ENCODE peak calls at places on chromosomes 11 and 22, in four cellular contexts. F is BJ, P is spleen, V is body of pancreas. C is an unnamed sample.

GRCh38 chr11:32094931-32095330 is 4.1 kb downstream of the RCN1 start:
- DNase-seq in F (no peak), P (no peak), V (no peak), C (no peak)

GRCh38 chr11:60950024-60950423 is 2.0 kb downstream of the SLC15A3 start:
- DNase-seq in F (no peak), P (peak), V (no peak), C (no peak)

GRCh38 chr22:37454857-37455686 is 27.8 kb upstream of the ELFN2 start:
- DNase-seq in F (peak), P (no peak), V (peak), C (peak)

GRCh38 chr11:119991669-119992068 is 146.2 kb downstream of the TRIM29 start:
- DNase-seq in F (no peak), P (peak), V (no peak), C (no peak)

GRCh38 chr22:19766506-19767426 is 6.2 kb downstream of the TBX1 start:
- DNase-seq in F (no peak), P (peak), V (peak), C (no peak)

GRCh38 chr11:69241844-69242582 is 51.9 kb upstream of the MYEOV start:
- DNase-seq in F (no peak), P (no peak), V (no peak), C (no peak)

GRCh38 chr11:1909524-1909923 is 10.0 kb upstream of the TNNT3 start:
- DNase-seq in F (no peak), P (no peak), V (no peak), C (no peak)

GRCh38 chr11:25065711-25066110 is 568.9 kb downstream of the LUZP2 start:
- DNase-seq in F (no peak), P (no peak), V (no peak), C (peak)

GRCh38 chr11:11604340-11604992 is 17.3 kb downstream of the GALNT18 start:
- DNase-seq in F (no peak), P (no peak), V (no peak), C (no peak)

GRCh38 chr22:22060200-22061084 is 77.9 kb upstream of the TOP3B start:
- DNase-seq in F (no peak), P (peak), V (no peak), C (no peak)

GRCh38 chr22:27515091-27515523 is 286.4 kb downstream of the MN1 start:
- DNase-seq in F (no peak), P (no peak), V (no peak), C (no peak)

GRCh38 chr22:36727927-36728488 is 24.5 kb upstream of the CACNG2 start:
- DNase-seq in F (no peak), P (no peak), V (no peak), C (no peak)

GRCh38 chr11:124394408-124394807 is 4.4 kb downstream of the OR8B3 start:
- DNase-seq in F (no peak), P (no peak), V (no peak), C (no peak)

DNA sequence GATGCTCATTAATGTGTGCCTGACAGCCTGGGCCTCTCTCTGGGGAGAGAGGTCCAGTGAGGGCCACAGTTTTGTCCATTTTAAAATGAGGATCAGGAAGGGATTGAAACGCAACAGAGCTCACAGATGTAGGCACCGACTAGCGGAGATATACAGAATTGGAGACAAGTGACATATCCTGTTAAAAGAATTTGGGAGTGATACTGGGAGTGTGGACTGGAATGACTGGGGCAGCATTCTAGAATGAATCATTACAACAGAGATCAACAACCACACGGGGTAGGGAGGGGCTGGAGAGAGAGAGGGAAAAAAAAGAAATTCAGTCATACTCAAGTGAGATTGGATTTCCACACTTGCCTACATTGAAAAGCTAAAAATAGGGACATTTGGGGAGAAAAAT is 2.5 kb upstream of the NCAM1 start:
- DNase-seq in F (peak), P (no peak), V (no peak), C (no peak)
- TF ChIP-seq CTCF in F (no peak), P (no peak), V (no peak), C (peak)

GRCh38 chr11:74170694-74171629 is at the start of the genes C2CD3 and PPME1:
- DNase-seq in F (peak), P (peak), V (peak), C (peak)

GRCh38 chr11:74169736-74170458 is 905 bp downstream of the C2CD3 start:
- DNase-seq in F (no peak), P (no peak), V (no peak), C (no peak)

GRCh38 chr11:74171630-74172465 is 759 bp downstream of the PPME1 start:
- DNase-seq in F (no peak), P (no peak), V (no peak), C (no peak)

GRCh38 chr11:74162688-74163467 is 7.9 kb downstream of the C2CD3 start:
- DNase-seq in F (no peak), P (no peak), V (no peak), C (no peak)

GRCh38 chr11:74168838-74169237 is 2.0 kb downstream of the C2CD3 start:
- DNase-seq in F (no peak), P (no peak), V (no peak), C (no peak)
- H3K4me3 ChIP-seq in F (no peak), P (no peak), V (no peak), C (no peak)

GRCh38 chr11:22426915-22427314 is 88.7 kb downstream of the SLC17A6 start:
- DNase-seq in F (no peak), P (no peak), V (no peak), C (no peak)
- TF ChIP-seq CTCF in F (no peak), P (no peak), V (no peak), C (peak)

GRCh38 chr22:23578306-23578705 is 1.8 kb downstream of the IGLL1 start:
- DNase-seq in F (no peak), P (no peak), V (no peak), C (no peak)

GRCh38 chr22:23580586-23581251 is 629 bp upstream of the IGLL1 start:
- DNase-seq in F (no peak), P (no peak), V (no peak), C (no peak)

GRCh38 chr22:23581252-23581634 is 1.2 kb upstream of the IGLL1 start:
- DNase-seq in F (no peak), P (no peak), V (no peak), C (no peak)

GRCh38 chr22:23579870-23580585 is at the start of gene IGLL1:
- DNase-seq in F (no peak), P (no peak), V (no peak), C (no peak)

GRCh38 chr22:23579280-23579679 is 810 bp downstream of the IGLL1 start:
- DNase-seq in F (no peak), P (no peak), V (no peak), C (no peak)
- H3K4me3 ChIP-seq in F (no peak), P (no peak), V (no peak), C (no peak)

GRCh38 chr11:59755701-59756495 is 722 bp downstream of the STX3 start:
- DNase-seq in F (no peak), P (peak), V (peak), C (peak)
- TF ChIP-seq CTCF in F (peak), P (no peak), V (no peak), C (no peak)

GRCh38 chr11:76721755-76722677 is 51.5 kb upstream of the LRRC32 start:
- DNase-seq in F (no peak), P (peak), V (peak), C (peak)
- H3K4me3 ChIP-seq in F (no peak), P (peak), V (no peak), C (no peak)

DNA sequence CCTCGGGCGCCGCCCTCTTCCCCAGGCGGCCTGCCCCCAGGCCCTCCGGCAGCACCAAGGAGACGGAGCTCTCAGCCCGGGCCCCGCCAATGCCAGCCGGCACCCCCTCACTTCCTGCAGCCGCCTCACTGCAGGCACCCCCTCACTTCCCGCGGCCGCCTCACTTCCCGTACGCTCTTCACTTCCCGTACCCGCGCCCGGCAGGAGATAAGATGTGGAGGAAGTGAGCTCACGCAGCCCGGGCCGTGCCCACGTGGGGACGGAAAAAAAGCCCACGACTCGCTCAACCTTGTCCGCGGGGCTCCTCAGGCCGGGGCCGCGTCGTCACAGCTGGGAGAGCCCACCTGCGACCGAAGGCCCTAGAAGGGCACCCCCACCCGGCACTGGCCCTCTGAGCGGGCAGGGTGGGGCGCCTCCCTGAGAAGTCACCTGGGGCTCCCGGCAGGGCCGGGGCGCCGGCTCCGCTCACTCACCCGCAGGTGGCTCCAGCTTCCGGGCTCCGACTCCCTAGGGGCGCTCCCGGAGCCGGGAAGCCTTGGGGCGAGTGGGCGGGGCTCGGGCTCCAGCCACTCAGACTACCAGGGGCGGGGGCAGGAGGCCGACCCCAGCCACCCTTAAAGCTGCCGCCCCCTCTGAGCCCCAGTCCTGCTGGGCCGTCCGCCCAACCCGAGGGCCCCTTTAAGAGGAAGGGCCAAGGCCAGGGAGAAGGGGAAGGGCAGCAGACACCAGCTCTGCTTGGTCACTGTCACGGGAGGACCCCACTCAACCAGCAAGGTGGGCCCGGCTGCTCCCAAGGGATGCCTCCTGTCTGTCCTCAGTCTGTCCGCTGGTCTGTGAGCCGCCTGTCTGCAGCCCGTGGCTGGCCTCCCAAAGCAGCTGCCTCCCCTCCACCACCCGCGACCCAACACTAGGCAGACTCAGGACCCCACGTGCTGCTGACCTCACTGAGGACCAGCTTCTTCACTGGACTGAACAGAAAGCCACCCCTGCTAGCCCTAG is 31.4 kb downstream of the PISD start:
- DNase-seq in F (no peak), P (peak), V (peak), C (no peak)
- TF ChIP-seq CTCF in F (no peak), P (peak), V (no peak), C (no peak)

DNA sequence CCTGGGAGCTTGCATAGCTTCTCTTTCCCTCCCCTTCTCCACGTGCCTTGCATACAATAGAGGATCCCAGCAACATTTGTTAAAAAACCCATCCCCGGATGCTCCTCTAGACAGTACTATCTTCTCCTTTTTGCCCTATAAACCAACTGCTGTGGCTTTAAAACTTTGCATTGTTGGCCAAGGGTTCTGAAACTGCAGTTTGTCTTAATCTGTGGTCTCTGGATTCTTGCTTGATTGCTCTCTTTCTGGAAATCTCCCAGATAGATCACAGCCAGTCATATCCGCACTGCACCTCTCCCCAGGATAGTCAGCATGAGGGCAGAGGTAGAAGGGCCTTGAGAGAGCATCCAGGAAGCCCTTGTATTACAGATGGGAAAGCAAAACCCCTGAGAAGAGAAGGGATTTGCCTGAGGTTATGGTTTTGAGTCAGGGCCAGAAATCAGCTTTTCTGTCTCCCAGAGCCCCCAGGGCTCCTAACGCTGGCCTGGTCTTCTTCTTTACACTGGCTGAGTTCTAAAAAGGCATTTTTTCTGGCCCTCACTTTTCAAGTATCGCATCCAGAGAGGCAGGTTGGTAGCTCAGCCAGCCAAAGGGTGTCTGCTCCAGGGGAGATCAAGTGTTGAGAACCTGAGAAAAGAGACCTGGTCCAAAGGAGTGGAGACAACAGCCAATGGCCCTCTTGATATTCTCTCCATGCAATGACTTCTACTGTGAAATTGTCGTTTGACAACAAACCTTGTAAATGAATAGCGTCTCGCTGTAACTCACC is 70.6 kb downstream of the ADM start:
- DNase-seq in F (peak), P (no peak), V (no peak), C (peak)
- H3K4me3 ChIP-seq in F (no peak), P (no peak), V (no peak), C (no peak)

GRCh38 chr22:47837703-47838102 is 1075.3 kb downstream of the TBC1D22A start:
- DNase-seq in F (no peak), P (no peak), V (no peak), C (no peak)
- TF ChIP-seq CTCF in F (no peak), P (peak), V (peak), C (peak)

DNA sequence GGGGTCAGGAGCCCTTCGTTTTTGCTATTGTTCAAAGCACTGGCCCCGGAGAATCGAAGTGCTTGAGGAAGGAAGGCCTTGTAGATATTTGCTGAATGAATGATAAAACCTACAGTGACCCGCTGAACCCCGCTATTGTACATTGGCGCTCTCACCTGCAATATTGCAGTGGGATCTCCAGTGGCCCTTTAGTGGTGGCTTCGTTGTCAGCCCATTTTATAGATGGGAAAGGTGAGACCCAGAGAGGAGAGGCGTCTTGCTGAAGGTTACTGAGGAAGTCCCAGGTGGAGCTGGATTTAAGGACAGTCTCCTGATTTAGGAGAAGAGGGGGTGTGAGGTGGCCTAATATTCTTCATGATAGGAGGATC is 1.2 kb downstream of the CDC42EP2 start:
- DNase-seq in F (no peak), P (no peak), V (no peak), C (no peak)
- H3K4me3 ChIP-seq in F (peak), P (peak), V (peak), C (peak)

C was measured in astrocyte of the cerebellum.